ENCODE peak calls at places on chromosomes 11 and 22, in nine cellular contexts. One of them, this sample, is unnamed.

GRCh38 chr11:6298605-6299004 is 21.7 kb downstream of the CAVIN3 start:
- DNase-seq in choroid plexus epithelial cell: peak
- DNase-seq in GF-D8: no peak
- DNase-seq in astrocyte: no peak
- DNase-seq in suprapubic skin: no peak
- DNase-seq in fibroblast of the conjunctiva: no peak
- DNase-seq in fibroblast of villous mesenchyme: peak
- DNase-seq in dorsolateral prefrontal cortex: no peak
- DNase-seq in nephron progenitor cell: peak
- DNase-seq in this sample: no peak

GRCh38 chr11:24198458-24198857 is 298.4 kb upstream of the LUZP2 start:
- DNase-seq in astrocyte: peak
- DNase-seq in nephron progenitor cell: no peak
- DNase-seq in fibroblast of the conjunctiva: no peak
- DNase-seq in GF-D8: no peak
- DNase-seq in choroid plexus epithelial cell: peak
- DNase-seq in suprapubic skin: no peak
- DNase-seq in dorsolateral prefrontal cortex: no peak
- DNase-seq in fibroblast of villous mesenchyme: peak
- DNase-seq in this sample: no peak

GRCh38 chr22:50443202-50443601 is 31.6 kb downstream of the SBF1 start:
- DNase-seq in GF-D8: no peak
- DNase-seq in dorsolateral prefrontal cortex: no peak
- DNase-seq in fibroblast of villous mesenchyme: no peak
- DNase-seq in astrocyte: no peak
- DNase-seq in nephron progenitor cell: no peak
- DNase-seq in fibroblast of the conjunctiva: no peak
- DNase-seq in choroid plexus epithelial cell: no peak
- DNase-seq in suprapubic skin: no peak
- DNase-seq in this sample: no peak

GRCh38 chr11:45817191-45817590 is 12.2 kb downstream of the SLC35C1 start:
- DNase-seq in choroid plexus epithelial cell: no peak
- DNase-seq in fibroblast of the conjunctiva: no peak
- DNase-seq in astrocyte: no peak
- DNase-seq in suprapubic skin: peak
- DNase-seq in fibroblast of villous mesenchyme: no peak
- DNase-seq in GF-D8: no peak
- DNase-seq in dorsolateral prefrontal cortex: no peak
- DNase-seq in nephron progenitor cell: no peak
- DNase-seq in this sample: no peak

GRCh38 chr11:6637871-6638270 is 17.7 kb downstream of the DCHS1 start:
- DNase-seq in choroid plexus epithelial cell: peak
- DNase-seq in astrocyte: peak
- DNase-seq in suprapubic skin: no peak
- DNase-seq in dorsolateral prefrontal cortex: no peak
- DNase-seq in fibroblast of the conjunctiva: peak
- DNase-seq in GF-D8: no peak
- DNase-seq in fibroblast of villous mesenchyme: peak
- DNase-seq in nephron progenitor cell: no peak
- DNase-seq in this sample: no peak

GRCh38 chr11:68938088-68938487 is 34.4 kb downstream of the IGHMBP2 start:
- DNase-seq in fibroblast of villous mesenchyme: no peak
- DNase-seq in astrocyte: no peak
- DNase-seq in suprapubic skin: no peak
- DNase-seq in dorsolateral prefrontal cortex: no peak
- DNase-seq in GF-D8: no peak
- DNase-seq in fibroblast of the conjunctiva: no peak
- DNase-seq in choroid plexus epithelial cell: no peak
- DNase-seq in nephron progenitor cell: no peak
- DNase-seq in this sample: no peak

GRCh38 chr11:87148749-87149148 is 111.0 kb downstream of the TMEM135 start:
- DNase-seq in suprapubic skin: no peak
- DNase-seq in fibroblast of the conjunctiva: no peak
- DNase-seq in choroid plexus epithelial cell: no peak
- DNase-seq in nephron progenitor cell: no peak
- DNase-seq in astrocyte: no peak
- DNase-seq in fibroblast of villous mesenchyme: no peak
- DNase-seq in dorsolateral prefrontal cortex: no peak
- DNase-seq in GF-D8: no peak
- DNase-seq in this sample: no peak

GRCh38 chr22:38300197-38300945 is 16.9 kb downstream of the CSNK1E start:
- DNase-seq in choroid plexus epithelial cell: no peak
- DNase-seq in nephron progenitor cell: no peak
- DNase-seq in GF-D8: no peak
- DNase-seq in fibroblast of the conjunctiva: no peak
- DNase-seq in dorsolateral prefrontal cortex: no peak
- DNase-seq in suprapubic skin: no peak
- DNase-seq in astrocyte: no peak
- DNase-seq in fibroblast of villous mesenchyme: no peak
- DNase-seq in this sample: no peak

GRCh38 chr11:73227571-73228211 is 9.6 kb downstream of the P2RY2 start:
- DNase-seq in nephron progenitor cell: peak
- DNase-seq in fibroblast of the conjunctiva: no peak
- DNase-seq in choroid plexus epithelial cell: no peak
- DNase-seq in astrocyte: no peak
- DNase-seq in suprapubic skin: peak
- DNase-seq in GF-D8: no peak
- DNase-seq in fibroblast of villous mesenchyme: no peak
- DNase-seq in dorsolateral prefrontal cortex: peak
- DNase-seq in this sample: no peak

GRCh38 chr11:27830206-27830605 is 130.0 kb upstream of the BDNF start:
- DNase-seq in choroid plexus epithelial cell: peak
- DNase-seq in astrocyte: no peak
- DNase-seq in GF-D8: no peak
- DNase-seq in dorsolateral prefrontal cortex: no peak
- DNase-seq in nephron progenitor cell: no peak
- DNase-seq in suprapubic skin: no peak
- DNase-seq in fibroblast of villous mesenchyme: no peak
- DNase-seq in fibroblast of the conjunctiva: no peak
- DNase-seq in this sample: no peak

GRCh38 chr22:22877523-22878210 is 9.9 kb upstream of the IGLL5 start:
- DNase-seq in GF-D8: no peak
- DNase-seq in nephron progenitor cell: peak
- DNase-seq in fibroblast of the conjunctiva: peak
- DNase-seq in dorsolateral prefrontal cortex: peak
- DNase-seq in fibroblast of villous mesenchyme: peak
- DNase-seq in suprapubic skin: no peak
- DNase-seq in choroid plexus epithelial cell: peak
- DNase-seq in astrocyte: peak
- DNase-seq in this sample: no peak